ENCODE peak calls at places on chromosomes 12 and 14, in ten cellular contexts. D, X, E, N, A, Z, J, U, M and H are unnamed samples.

GRCh38 chr12:66063976-66064375 is 66.6 kb downstream of the LLPH start:
- DNase-seq in D (no peak), X (no peak), E (no peak), N (no peak), A (no peak), Z (no peak), J (no peak), U (no peak), M (no peak), H (no peak)

GRCh38 chr12:15603461-15604085 is 185.6 kb downstream of the EPS8 start:
- DNase-seq in D (no peak), X (no peak), E (no peak), N (no peak), A (no peak), Z (no peak), J (no peak), U (no peak), M (no peak), H (no peak)

GRCh38 chr12:1282670-1283361 is 291.8 kb downstream of the ERC1 start:
- DNase-seq in D (peak; percentile 27), X (no peak), E (no peak), N (no peak), A (no peak), Z (no peak), J (no peak), U (no peak), M (no peak), H (no peak)

GRCh38 chr12:20398720-20399119 is 30.4 kb downstream of the PDE3A start:
- DNase-seq in D (no peak), X (no peak), E (no peak), N (no peak), A (no peak), Z (no peak), J (no peak), U (no peak), M (no peak), H (no peak)

GRCh38 chr12:83128529-83128928 is 441.8 kb downstream of the TMTC2 start:
- DNase-seq in D (no peak), X (no peak), E (no peak), N (no peak), A (no peak), Z (no peak), J (no peak), U (no peak), M (no peak), H (no peak)

GRCh38 chr14:38561657-38562056 is 305.8 kb upstream of the CLEC14A start:
- DNase-seq in D (no peak), X (no peak), E (no peak), N (no peak), A (no peak), Z (no peak), J (no peak), U (no peak), M (no peak), H (no peak)

GRCh38 chr12:120818416-120818815 is 85.7 kb downstream of the SPPL3 start:
- DNase-seq in D (no peak), X (no peak), E (no peak), N (no peak), A (no peak), Z (no peak), J (no peak), U (no peak), M (no peak), H (peak; percentile 97)

GRCh38 chr12:76764856-76765255 is 941 bp downstream of the ZDHHC17 start:
- DNase-seq in D (no peak), X (peak; percentile 4), E (no peak), N (no peak), A (no peak), Z (peak; percentile 37), J (no peak), U (peak; percentile 6), M (no peak), H (peak; percentile 4)

GRCh38 chr12:5461966-5462365 is 30.1 kb downstream of the NTF3 start:
- DNase-seq in D (no peak), X (no peak), E (no peak), N (no peak), A (no peak), Z (no peak), J (no peak), U (no peak), M (no peak), H (no peak)

GRCh38 chr14:71214241-71214640 is 307.0 kb downstream of the PCNX1 start:
- DNase-seq in D (no peak), X (no peak), E (no peak), N (no peak), A (no peak), Z (no peak), J (no peak), U (no peak), M (no peak), H (no peak)

GRCh38 chr14:61326847-61327246 is 5.5 kb downstream of the PRKCH start:
- DNase-seq in D (no peak), X (no peak), E (no peak), N (peak; percentile 61), A (peak; percentile 84), Z (no peak), J (no peak), U (peak; percentile 22), M (peak; percentile 27), H (no peak)

GRCh38 chr12:62983594-62983993 is 48.6 kb upstream of the PPM1H start:
- DNase-seq in D (no peak), X (no peak), E (no peak), N (no peak), A (no peak), Z (peak; percentile 56), J (no peak), U (no peak), M (no peak), H (peak; percentile 61)

GRCh38 chr12:129819391-129819790 is 84.4 kb downstream of the TMEM132D start:
- DNase-seq in D (no peak), X (no peak), E (no peak), N (no peak), A (no peak), Z (no peak), J (no peak), U (peak; percentile 28), M (peak; percentile 57), H (no peak)

GRCh38 chr12:118591-118990 is 52.0 kb downstream of the IQSEC3 start:
- DNase-seq in D (no peak), X (no peak), E (no peak), N (no peak), A (no peak), Z (no peak), J (no peak), U (no peak), M (no peak), H (no peak)

GRCh38 chr12:56683-57346 is 9.8 kb upstream of the IQSEC3 start:
- DNase-seq in D (no peak), X (peak; percentile 47), E (no peak), N (no peak), A (peak; percentile 17), Z (peak; percentile 66), J (no peak), U (no peak), M (no peak), H (no peak)

GRCh38 chr14:85596562-85596961 is 66.6 kb downstream of the FLRT2 start:
- DNase-seq in D (no peak), X (no peak), E (no peak), N (no peak), A (no peak), Z (no peak), J (no peak), U (no peak), M (no peak), H (no peak)

GRCh38 chr12:116426391-116427136 is 132.6 kb upstream of the MAP1LC3B2 start:
- DNase-seq in D (peak; percentile 97), X (peak; percentile 64), E (no peak), N (no peak), A (no peak), Z (peak; percentile 65), J (no peak), U (peak; percentile 97), M (peak; percentile 84), H (peak; percentile 84)

GRCh38 chr12:78194448-78194847 is 363.8 kb downstream of the NAV3 start:
- DNase-seq in D (peak; percentile 75), X (no peak), E (no peak), N (no peak), A (no peak), Z (no peak), J (no peak), U (peak; percentile 70), M (no peak), H (no peak)